ENCODE peak calls at places on chromosomes 11 and 22, in four cellular contexts. M is stomach, F is thoracic aorta, L is uterus. T is an unnamed sample.

GRCh38 chr11:130846606-130847005 is 69.7 kb downstream of the SNX19 start:
- DNase-seq in M (no peak), L (no peak), F (no peak), T (no peak)

GRCh38 chr11:20617346-20617745 is 17.9 kb downstream of the SLC6A5 start:
- DNase-seq in F (no peak), L (no peak), M (no peak), T (no peak)

GRCh38 chr22:36486619-36487384 is 5.4 kb upstream of the TXN2 start:
- DNase-seq in F (no peak), L (no peak), M (peak; percentile 53), T (peak; percentile 91)

GRCh38 chr11:90134420-90135003 is at the start of gene NAALAD2:
- DNase-seq in M (no peak), F (no peak), L (peak; percentile 52), T (peak; percentile 86)

GRCh38 chr22:28497188-28497587 is 182.5 kb downstream of the TTC28 start:
- DNase-seq in L (no peak), F (no peak), M (no peak), T (no peak)

GRCh38 chr11:15091175-15091574 is 17.8 kb downstream of the CALCB start:
- DNase-seq in F (no peak), L (no peak), M (no peak), T (no peak)

GRCh38 chr11:8209208-8209807 is 40.5 kb upstream of the RIC3 start:
- DNase-seq in F (no peak), L (no peak), M (peak; percentile 33), T (peak; percentile 92)

GRCh38 chr11:33635161-33635560 is 65.5 kb downstream of the C11orf91 start:
- DNase-seq in L (peak; percentile 52), F (no peak), M (no peak), T (no peak)

GRCh38 chr22:36466258-36466657 is 15.2 kb downstream of the TXN2 start:
- DNase-seq in M (no peak), F (no peak), L (no peak), T (no peak)

GRCh38 chr22:30507670-30508069 is 2.2 kb upstream of the SEC14L4 start:
- DNase-seq in M (no peak), F (no peak), L (no peak), T (no peak)

GRCh38 chr11:17230867-17231851 is 23.4 kb upstream of the PIK3C2A start:
- DNase-seq in L (no peak), M (no peak), F (no peak), T (no peak)

GRCh38 chr11:76606102-76606793 is 64.3 kb downstream of the LRRC32 start:
- DNase-seq in F (no peak), L (peak; percentile 63), M (no peak), T (peak; percentile 43)

GRCh38 chr22:33923660-33924246 is 3.5 kb upstream of the LARGE1 start:
- DNase-seq in L (peak; percentile 42), M (peak; percentile 71), F (peak; percentile 16), T (peak; percentile 85)

GRCh38 chr22:39496131-39496838 is 5.8 kb upstream of the MIEF1 start:
- DNase-seq in F (no peak), L (peak; percentile 49), M (peak; percentile 83), T (peak; percentile 90)

GRCh38 chr11:122637538-122637937 is 18.0 kb upstream of the UBASH3B start:
- DNase-seq in L (no peak), M (no peak), F (no peak), T (no peak)

GRCh38 chr22:46708766-46709330 is 29.2 kb downstream of the CERK start:
- DNase-seq in M (no peak), L (no peak), F (no peak), T (no peak)

GRCh38 chr11:32426192-32426591 is 9.1 kb downstream of the WT1 start:
- DNase-seq in L (no peak), F (no peak), M (no peak), T (peak; percentile 78)
- H3K27me3 ChIP-seq in L (no peaks in the 10 kb centered on the region), F (no peaks in the 10 kb centered on the region), M (peaks cover 55% of the 10 kb centered on the region), T (peaks cover 97% of the 10 kb centered on the region)

GRCh38 chr11:94782446-94782845 is 14.3 kb downstream of the AMOTL1 start:
- DNase-seq in M (no peak), L (no peak), F (no peak), T (no peak)

GRCh38 chr11:94784884-94785283 is 16.7 kb downstream of the AMOTL1 start:
- DNase-seq in F (no peak), L (no peak), M (no peak), T (no peak)

GRCh38 chr11:94776351-94777321 is 8.5 kb downstream of the AMOTL1 start:
- DNase-seq in M (peak; percentile 29), L (peak; percentile 37), F (no peak), T (peak; percentile 85)

GRCh38 chr11:94781822-94782221 is 13.7 kb downstream of the AMOTL1 start:
- DNase-seq in L (no peak), F (no peak), M (no peak), T (no peak)

GRCh38 chr11:94780432-94780831 is 12.3 kb downstream of the AMOTL1 start:
- DNase-seq in M (no peak), L (no peak), F (no peak), T (no peak)
- H3K4me3 ChIP-seq in M (peak overlapping the region; percentile 2), L (no peak overlapping the region), F (peak overlapping the region; percentile 51), T (no peak overlapping the region)

DNA sequence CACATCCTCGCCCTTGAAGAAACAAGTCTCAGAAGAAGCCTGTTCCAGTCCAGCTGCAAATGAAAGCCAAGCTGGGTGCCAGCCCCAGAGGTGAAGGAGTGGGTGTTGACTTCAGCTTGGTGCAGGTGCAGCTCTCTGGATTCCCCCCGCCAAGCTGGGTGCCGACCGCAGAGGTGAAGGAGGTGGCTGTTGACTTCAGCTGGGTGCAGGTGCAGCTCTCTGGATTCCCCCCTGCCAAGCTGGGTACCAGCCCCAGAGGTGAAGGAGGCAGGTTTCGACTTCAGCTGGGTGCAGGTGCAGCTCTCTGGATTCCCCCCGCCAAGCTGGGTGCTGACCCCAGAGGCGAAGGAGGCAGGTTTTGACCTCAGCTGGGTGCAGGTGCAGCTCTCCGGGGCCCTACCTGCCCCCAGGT is 1234.0 kb downstream of the TBC1D22A start:
- DNase-seq in L (no peak), M (no peak), F (no peak), T (no peak)
- H3K9me3 ChIP-seq in L (no peaks in the 10 kb centered on the region), M (no peaks in the 10 kb centered on the region), F (no peaks in the 10 kb centered on the region), T (peaks cover 1% of the 10 kb centered on the region)

GRCh38 chr11:69636870-69637600 is 3.9 kb upstream of the CCND1 start:
- DNase-seq in L (no peak), F (no peak), M (no peak), T (peak; percentile 65)

GRCh38 chr11:69635210-69635609 is 5.7 kb upstream of the CCND1 start:
- DNase-seq in F (no peak), M (no peak), L (no peak), T (peak; percentile 33)

GRCh38 chr11:69634590-69634989 is 6.4 kb upstream of the CCND1 start:
- DNase-seq in M (no peak), F (no peak), L (no peak), T (peak; percentile 56)

GRCh38 chr11:69636512-69636866 is 4.5 kb upstream of the CCND1 start:
- DNase-seq in M (peak; percentile 62), L (peak; percentile 53), F (no peak), T (peak; percentile 93)

DNA sequence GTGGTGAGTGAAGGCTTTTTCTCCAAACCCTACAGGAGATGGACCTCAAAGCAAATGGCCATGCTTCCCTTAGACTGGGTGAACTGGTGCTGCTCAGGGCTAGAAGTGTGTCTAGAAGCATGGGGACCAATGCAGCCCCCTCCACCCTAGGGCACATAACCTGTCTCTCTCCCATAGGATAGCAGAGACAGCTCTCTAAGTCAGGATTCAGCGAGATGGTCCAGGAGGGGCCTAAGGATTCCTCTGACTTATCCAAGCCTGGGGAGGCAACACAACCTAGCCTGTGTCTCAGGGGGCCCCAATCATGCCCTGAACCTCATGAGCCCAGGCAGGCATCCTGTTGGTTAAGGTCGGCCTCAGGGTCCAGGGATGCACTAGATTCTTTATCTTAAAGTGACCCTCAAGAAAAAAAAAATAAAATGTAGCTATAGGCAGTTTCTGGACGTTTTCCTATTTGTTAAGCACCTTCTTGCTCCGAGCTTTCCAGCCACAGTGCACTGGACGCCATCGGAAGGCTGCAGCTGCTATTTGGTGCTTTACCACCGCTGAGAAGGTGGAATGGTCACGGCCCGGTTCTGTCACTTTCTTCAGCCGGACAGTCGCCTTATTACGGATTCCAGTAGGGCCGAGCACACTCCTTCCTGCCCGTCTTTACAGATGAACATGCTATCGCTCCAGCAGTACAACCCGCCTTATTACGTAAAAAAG is 5.0 kb upstream of the CCND1 start:
- DNase-seq in M (no peak), F (no peak), L (no peak), T (peak; percentile 53)
- H3K27me3 ChIP-seq in M (peaks cover 44% of the 10 kb centered on the region), F (no peaks in the 10 kb centered on the region), L (peaks cover 15% of the 10 kb centered on the region), T (peaks cover 27% of the 10 kb centered on the region)

GRCh38 chr11:117420598-117420997 is 92.9 kb downstream of the CEP164 start:
- DNase-seq in M (no peak), L (no peak), F (no peak), T (peak; percentile 17)

GRCh38 chr11:117423046-117423575 is 95.5 kb downstream of the CEP164 start:
- DNase-seq in L (no peak), F (no peak), M (peak; percentile 2), T (peak; percentile 26)

GRCh38 chr11:117421041-117421440 is 93.4 kb downstream of the CEP164 start:
- DNase-seq in F (no peak), L (no peak), M (peak; percentile 22), T (no peak)

GRCh38 chr11:117419915-117420485 is 92.3 kb downstream of the CEP164 start:
- DNase-seq in F (no peak), M (no peak), L (no peak), T (peak; percentile 33)

GRCh38 chr11:117421471-117421870 is 93.8 kb downstream of the CEP164 start:
- DNase-seq in L (no peak), M (peak; percentile 3), F (no peak), T (peak; percentile 35)
- H3K4me3 ChIP-seq in L (no peak overlapping the region), M (no peak overlapping the region), F (no peak overlapping the region), T (no peak overlapping the region)